ENCODE peak calls at places on chromosomes 16 and 17, in five cellular contexts. One of them, this sample, is unnamed.

GRCh38 chr17:8362651-8363332 is 13.7 kb downstream of the KRABD2 start:
- DNase-seq in breast epithelium: no peak
- DNase-seq in heart right ventricle: no peak
- DNase-seq in H9: no peak
- DNase-seq in AG09319: no peak
- DNase-seq in this sample: no peak

GRCh38 chr17:1126801-1127550 is 52.8 kb downstream of the ABR start:
- DNase-seq in breast epithelium: no peak
- DNase-seq in heart right ventricle: no peak
- DNase-seq in H9: no peak
- DNase-seq in AG09319: no peak
- DNase-seq in this sample: no peak

GRCh38 chr16:83200005-83200779 is 573.4 kb downstream of the CDH13 start:
- DNase-seq in breast epithelium: no peak
- DNase-seq in heart right ventricle: peak; percentile 5
- DNase-seq in H9: peak; percentile 46
- DNase-seq in AG09319: no peak
- DNase-seq in this sample: no peak

GRCh38 chr16:1543085-1543896 is 9.8 kb downstream of the TMEM204 start:
- DNase-seq in breast epithelium: no peak
- DNase-seq in heart right ventricle: peak; percentile 86
- DNase-seq in H9: peak; percentile 51
- DNase-seq in AG09319: peak; percentile 28
- DNase-seq in this sample: no peak

GRCh38 chr17:20302191-20302917 is 165.0 kb downstream of the LGALS9B start:
- DNase-seq in breast epithelium: no peak
- DNase-seq in heart right ventricle: no peak
- DNase-seq in H9: no peak
- DNase-seq in AG09319: no peak
- DNase-seq in this sample: no peak

GRCh38 chr17:77783991-77784820 is 174.3 kb upstream of the TNRC6C start:
- DNase-seq in breast epithelium: no peak
- DNase-seq in heart right ventricle: no peak
- DNase-seq in H9: no peak
- DNase-seq in AG09319: no peak
- DNase-seq in this sample: no peak

GRCh38 chr17:82350182-82351030 is 8.6 kb upstream of the TEX19 start:
- DNase-seq in breast epithelium: no peak
- DNase-seq in heart right ventricle: no peak
- DNase-seq in H9: no peak
- DNase-seq in AG09319: no peak
- DNase-seq in this sample: no peak

GRCh38 chr17:67137860-67138259 is 93.5 kb downstream of the CACNG1 start:
- DNase-seq in breast epithelium: no peak
- DNase-seq in heart right ventricle: no peak
- DNase-seq in H9: no peak
- DNase-seq in AG09319: no peak
- DNase-seq in this sample: no peak

GRCh38 chr17:79741751-79742588 is 11.2 kb downstream of the ENPP7 start:
- DNase-seq in breast epithelium: peak; percentile 53
- DNase-seq in heart right ventricle: peak; percentile 68
- DNase-seq in H9: peak; percentile 96
- DNase-seq in AG09319: no peak
- DNase-seq in this sample: peak; percentile 92

GRCh38 chr17:68291836-68292688 is 767 bp downstream of the ARSG start:
- DNase-seq in breast epithelium: peak; percentile 65
- DNase-seq in heart right ventricle: peak; percentile 75
- DNase-seq in H9: peak; percentile 82
- DNase-seq in AG09319: no peak
- DNase-seq in this sample: peak; percentile 82
- TF ChIP-seq CTCF in breast epithelium: no peak
- TF ChIP-seq CTCF in heart right ventricle: peak; percentile 6
- TF ChIP-seq CTCF in H9: peak; percentile 35
- TF ChIP-seq CTCF in AG09319: no peak
- TF ChIP-seq CTCF in this sample: no peak

GRCh38 chr16:24995469-24995868 is 19.7 kb downstream of the ARHGAP17 start:
- DNase-seq in breast epithelium: no peak
- DNase-seq in heart right ventricle: no peak
- DNase-seq in H9: no peak
- DNase-seq in AG09319: no peak
- DNase-seq in this sample: no peak
- TF ChIP-seq CTCF in breast epithelium: no peak
- TF ChIP-seq CTCF in heart right ventricle: no peak
- TF ChIP-seq CTCF in H9: peak; percentile 62
- TF ChIP-seq CTCF in AG09319: no peak
- TF ChIP-seq CTCF in this sample: peak; percentile 16

GRCh38 chr17:61641084-61641483 is 50.1 kb upstream of the NACA2 start:
- DNase-seq in breast epithelium: no peak
- DNase-seq in heart right ventricle: no peak
- DNase-seq in H9: no peak
- DNase-seq in AG09319: no peak
- DNase-seq in this sample: no peak
- TF ChIP-seq CTCF in breast epithelium: no peak
- TF ChIP-seq CTCF in heart right ventricle: no peak
- TF ChIP-seq CTCF in H9: no peak
- TF ChIP-seq CTCF in AG09319: no peak
- TF ChIP-seq CTCF in this sample: no peak

GRCh38 chr16:17367034-17367433 is 103.7 kb downstream of the XYLT1 start:
- DNase-seq in breast epithelium: no peak
- DNase-seq in heart right ventricle: no peak
- DNase-seq in H9: no peak
- DNase-seq in AG09319: no peak
- DNase-seq in this sample: no peak

GRCh38 chr16:17364319-17365210 is 106.2 kb downstream of the XYLT1 start:
- DNase-seq in breast epithelium: no peak
- DNase-seq in heart right ventricle: no peak
- DNase-seq in H9: no peak
- DNase-seq in AG09319: peak; percentile 99
- DNase-seq in this sample: no peak

GRCh38 chr16:17365211-17365541 is 105.6 kb downstream of the XYLT1 start:
- DNase-seq in breast epithelium: no peak
- DNase-seq in heart right ventricle: no peak
- DNase-seq in H9: no peak
- DNase-seq in AG09319: no peak
- DNase-seq in this sample: no peak

GRCh38 chr16:17366299-17366961 is 104.3 kb downstream of the XYLT1 start:
- DNase-seq in breast epithelium: no peak
- DNase-seq in heart right ventricle: no peak
- DNase-seq in H9: no peak
- DNase-seq in AG09319: no peak
- DNase-seq in this sample: no peak

DNA sequence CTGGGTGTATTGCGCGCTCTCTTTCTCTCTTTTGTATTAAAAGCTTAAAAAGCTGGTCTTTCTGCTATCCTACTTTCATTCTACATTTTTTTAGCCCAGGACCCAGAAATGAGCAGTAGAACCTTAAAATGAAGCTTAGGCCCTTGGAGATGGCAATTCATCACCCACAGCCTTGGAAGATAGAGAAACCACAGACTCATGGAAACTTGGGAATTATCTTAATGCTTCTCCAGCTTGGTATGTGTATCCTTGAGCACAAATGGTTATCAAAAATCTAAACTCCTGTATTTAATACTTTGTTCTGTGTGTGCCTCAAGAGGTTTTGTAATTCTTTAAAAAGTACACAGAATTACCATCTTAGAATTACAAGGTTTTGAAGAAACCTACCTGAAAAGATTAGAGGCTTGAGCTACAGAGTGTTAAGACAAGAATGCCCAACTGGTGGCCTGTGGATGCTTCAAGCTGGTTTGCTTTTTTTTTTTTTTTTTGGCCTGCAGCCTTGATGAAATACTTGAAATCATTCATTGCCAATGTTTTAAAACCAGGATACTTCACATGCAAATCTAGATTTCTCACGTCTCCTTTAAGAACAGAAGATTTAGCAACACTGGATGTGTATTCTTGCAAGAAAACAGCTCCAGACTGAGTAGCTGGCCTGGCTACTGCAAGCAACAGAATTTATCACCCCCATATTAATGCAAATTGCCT is 105.0 kb downstream of the XYLT1 start:
- DNase-seq in breast epithelium: no peak
- DNase-seq in heart right ventricle: no peak
- DNase-seq in H9: no peak
- DNase-seq in AG09319: no peak
- DNase-seq in this sample: no peak
- TF ChIP-seq CTCF in breast epithelium: no peak
- TF ChIP-seq CTCF in heart right ventricle: no peak
- TF ChIP-seq CTCF in H9: no peak
- TF ChIP-seq CTCF in AG09319: no peak
- TF ChIP-seq CTCF in this sample: no peak

DNA sequence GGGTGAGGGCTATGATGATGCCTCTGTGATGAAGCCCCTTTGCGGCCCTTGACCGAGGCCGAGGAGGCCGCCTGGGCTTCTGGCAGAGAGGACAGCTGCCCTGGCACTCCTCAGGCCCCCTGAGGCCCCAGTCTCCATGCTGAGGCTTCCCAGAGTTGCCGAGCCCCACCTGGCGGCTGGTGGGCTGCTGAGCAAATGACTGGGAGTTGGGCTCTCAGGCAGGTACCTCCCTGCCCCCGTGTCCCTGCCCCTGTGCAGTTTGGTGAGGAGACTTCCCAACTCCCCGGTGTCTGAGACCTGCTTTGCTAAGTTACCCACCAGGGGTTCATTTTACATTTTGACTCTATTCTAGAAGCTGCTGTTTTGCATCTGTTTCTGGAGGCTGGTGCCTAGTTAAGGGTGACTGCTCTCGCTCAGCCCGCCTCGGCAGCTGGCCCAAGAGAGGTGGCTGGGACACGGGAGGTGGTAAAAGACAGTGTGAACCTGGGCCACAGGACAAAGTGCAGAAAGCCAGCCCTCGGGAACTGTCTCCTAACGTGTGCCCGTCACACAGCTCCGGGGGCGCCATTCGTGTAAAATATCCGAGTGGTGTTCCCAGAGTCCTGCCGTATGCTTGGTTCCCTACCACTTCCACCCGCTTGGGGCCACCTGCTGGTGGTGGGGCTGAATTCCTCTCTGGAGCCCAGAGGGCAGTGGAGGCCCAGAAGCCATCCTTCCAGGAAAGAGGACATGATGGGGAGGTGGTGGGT is 134.5 kb downstream of the RAB11FIP4 start:
- DNase-seq in breast epithelium: no peak
- DNase-seq in heart right ventricle: no peak
- DNase-seq in H9: peak; percentile 70
- DNase-seq in AG09319: no peak
- DNase-seq in this sample: no peak
- TF ChIP-seq CTCF in breast epithelium: no peak
- TF ChIP-seq CTCF in heart right ventricle: peak; percentile 15
- TF ChIP-seq CTCF in H9: peak; percentile 49
- TF ChIP-seq CTCF in AG09319: peak; percentile 14
- TF ChIP-seq CTCF in this sample: peak; percentile 18

GRCh38 chr17:44559288-44560249 is 2.3 kb downstream of the FZD2 start:
- DNase-seq in breast epithelium: no peak
- DNase-seq in heart right ventricle: no peak
- DNase-seq in H9: no peak
- DNase-seq in AG09319: no peak
- DNase-seq in this sample: no peak
- TF ChIP-seq CTCF in breast epithelium: no peak
- TF ChIP-seq CTCF in heart right ventricle: no peak
- TF ChIP-seq CTCF in H9: no peak
- TF ChIP-seq CTCF in AG09319: no peak
- TF ChIP-seq CTCF in this sample: no peak

GRCh38 chr17:31309525-31309924 is 4.3 kb downstream of the EVI2B start:
- DNase-seq in breast epithelium: no peak
- DNase-seq in heart right ventricle: no peak
- DNase-seq in H9: no peak
- DNase-seq in AG09319: no peak
- DNase-seq in this sample: no peak

GRCh38 chr17:31307640-31308039 is 6.2 kb downstream of the EVI2B start:
- DNase-seq in breast epithelium: no peak
- DNase-seq in heart right ventricle: no peak
- DNase-seq in H9: no peak
- DNase-seq in AG09319: no peak
- DNase-seq in this sample: no peak

GRCh38 chr17:31310260-31310659 is 3.6 kb downstream of the EVI2B start:
- DNase-seq in breast epithelium: no peak
- DNase-seq in heart right ventricle: no peak
- DNase-seq in H9: no peak
- DNase-seq in AG09319: no peak
- DNase-seq in this sample: no peak

GRCh38 chr17:31308935-31309334 is 4.9 kb downstream of the EVI2B start:
- DNase-seq in breast epithelium: no peak
- DNase-seq in heart right ventricle: no peak
- DNase-seq in H9: no peak
- DNase-seq in AG09319: no peak
- DNase-seq in this sample: no peak

DNA sequence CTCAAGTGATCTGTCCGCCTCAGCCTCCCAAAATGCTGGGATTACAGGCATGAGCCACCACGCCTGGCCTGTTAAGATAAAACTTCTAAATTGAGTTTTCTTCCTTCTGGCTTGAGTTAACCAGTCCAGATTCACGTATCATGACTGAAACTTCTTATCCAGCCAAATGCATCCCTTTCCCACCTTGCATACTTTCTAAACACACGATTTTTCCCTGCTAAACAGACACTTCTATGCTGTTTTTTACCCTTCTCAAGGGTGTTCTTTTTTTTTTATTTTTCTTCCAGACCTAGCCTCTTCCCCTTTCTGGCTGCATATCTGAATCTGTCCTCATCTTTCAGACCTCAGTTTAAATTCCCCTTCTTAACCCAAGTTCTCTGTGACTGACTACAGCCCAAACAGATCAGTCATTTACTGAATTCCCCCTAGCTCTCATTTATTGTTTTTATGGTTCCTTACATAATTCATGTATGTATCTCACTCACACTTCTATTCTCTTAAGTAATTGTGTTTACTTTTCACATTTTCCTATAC is 5.4 kb downstream of the EVI2B start:
- DNase-seq in breast epithelium: no peak
- DNase-seq in heart right ventricle: no peak
- DNase-seq in H9: no peak
- DNase-seq in AG09319: no peak
- DNase-seq in this sample: no peak
- TF ChIP-seq CTCF in breast epithelium: no peak
- TF ChIP-seq CTCF in heart right ventricle: no peak
- TF ChIP-seq CTCF in H9: no peak
- TF ChIP-seq CTCF in AG09319: no peak
- TF ChIP-seq CTCF in this sample: no peak